ENCODE peak calls at places on chromosomes 5 and 9, in five cellular contexts. Q is esophagus squamous epithelium; T is CD8-positive, alpha-beta T cell; K is ovary; B is kidney. G is an unnamed sample.
A peak's percentile ranks its signal among the peaks of the same experiment; 100 is the strongest.

GRCh38 chr9:88816141-88816540 is 175.1 kb upstream of the S1PR3 start:
- DNase-seq in T (no peak), K (no peak), B (no peak), Q (no peak), G (no peak)

GRCh38 chr5:13731229-13731628 is 213.3 kb downstream of the DNAH5 start:
- DNase-seq in T (no peak), Q (no peak), K (no peak), B (no peak), G (no peak)

GRCh38 chr5:78293856-78294249 is 645 bp downstream of the AP3B1 start:
- DNase-seq in B (no peak), T (no peak), K (no peak), Q (no peak), G (no peak)

GRCh38 chr9:749712-750111 is 91.8 kb upstream of the DMRT1 start:
- DNase-seq in T (no peak), B (no peak), Q (no peak), K (peak; percentile 2), G (no peak)

GRCh38 chr5:72485366-72486052 is 21.7 kb downstream of the ZNF366 start:
- DNase-seq in B (no peak), T (no peak), Q (no peak), K (no peak), G (no peak)

GRCh38 chr5:43602456-43602817 is 543 bp upstream of the NNT start:
- DNase-seq in B (no peak), T (peak; percentile 24), K (peak; percentile 36), Q (no peak), G (no peak)

GRCh38 chr9:103242025-103242424 is 246.9 kb downstream of the CYLC2 start:
- DNase-seq in Q (no peak), T (no peak), B (no peak), K (no peak), G (no peak)

GRCh38 chr9:96140401-96141180 is 161.4 kb downstream of the HSD17B3 start:
- DNase-seq in Q (no peak), K (peak; percentile 54), B (no peak), T (no peak), G (no peak)

GRCh38 chr5:17302138-17302537 is 84.7 kb downstream of the BASP1 start:
- DNase-seq in T (no peak), K (no peak), Q (no peak), B (no peak), G (no peak)

GRCh38 chr9:122394265-122395242 is 23.7 kb downstream of the PTGS1 start:
- DNase-seq in T (no peak), Q (no peak), B (no peak), K (no peak), G (no peak)

GRCh38 chr5:175896641-175897040 is 25.3 kb downstream of the CPLX2 start:
- DNase-seq in T (no peak), K (no peak), B (no peak), Q (no peak), G (no peak)

GRCh38 chr5:110386782-110387181 is 339.7 kb downstream of the TMEM232 start:
- DNase-seq in B (no peak), T (no peak), Q (no peak), K (no peak), G (no peak)

GRCh38 chr5:87598460-87598859 is 185.7 kb upstream of the CCNH start:
- DNase-seq in Q (no peak), K (no peak), B (no peak), T (no peak), G (no peak)

GRCh38 chr9:125061391-125061790 is 81.9 kb downstream of the SCAI start:
- DNase-seq in T (no peak), Q (no peak), K (no peak), B (no peak), G (no peak)

GRCh38 chr9:72113081-72113480 is 36.2 kb upstream of the GDA start:
- DNase-seq in T (no peak), B (no peak), Q (no peak), K (no peak), G (no peak)

GRCh38 chr5:135208555-135209494 is 174.8 kb upstream of the PITX1 start:
- DNase-seq in K (no peak), T (no peak), B (peak; percentile 35), Q (no peak), G (no peak)

DNA sequence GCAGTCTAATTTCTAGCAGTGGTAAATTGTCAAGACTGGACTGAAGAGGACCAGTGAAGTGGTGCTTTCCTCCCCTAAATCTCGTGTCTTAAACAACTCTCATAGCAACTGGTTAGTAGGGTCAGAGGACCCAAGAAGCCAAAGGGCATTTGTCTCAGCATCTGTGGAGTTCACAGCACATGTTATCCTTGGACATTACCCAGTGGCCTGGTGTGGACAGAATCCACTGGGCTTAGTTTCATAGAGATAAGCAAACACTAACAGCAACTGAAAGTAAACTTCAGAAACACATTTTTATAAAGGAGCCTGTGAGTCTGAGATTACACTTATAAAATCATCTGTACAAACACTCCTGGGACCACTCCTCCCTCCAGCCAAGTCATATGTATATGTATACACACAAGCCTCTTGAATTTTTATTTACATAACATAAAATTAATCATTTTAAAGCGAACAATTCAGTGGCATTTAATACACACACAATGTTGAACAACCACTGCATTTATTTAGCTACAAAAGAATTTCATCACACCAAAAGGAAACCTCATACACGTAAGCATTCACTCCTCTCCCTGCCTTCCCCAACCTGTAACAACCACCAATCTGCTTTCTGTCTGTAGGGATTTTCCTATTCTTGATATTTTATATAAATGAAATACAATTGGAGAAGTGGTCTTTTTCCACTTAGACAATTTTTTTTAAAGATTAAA is 457.8 kb downstream of the RASEF start:
- DNase-seq in T (no peak), K (no peak), B (no peak), Q (no peak), G (no peak)
- TF ChIP-seq CTCF in T (no peak), K (no peak), B (no peak), Q (no peak), G (no peak)

DNA sequence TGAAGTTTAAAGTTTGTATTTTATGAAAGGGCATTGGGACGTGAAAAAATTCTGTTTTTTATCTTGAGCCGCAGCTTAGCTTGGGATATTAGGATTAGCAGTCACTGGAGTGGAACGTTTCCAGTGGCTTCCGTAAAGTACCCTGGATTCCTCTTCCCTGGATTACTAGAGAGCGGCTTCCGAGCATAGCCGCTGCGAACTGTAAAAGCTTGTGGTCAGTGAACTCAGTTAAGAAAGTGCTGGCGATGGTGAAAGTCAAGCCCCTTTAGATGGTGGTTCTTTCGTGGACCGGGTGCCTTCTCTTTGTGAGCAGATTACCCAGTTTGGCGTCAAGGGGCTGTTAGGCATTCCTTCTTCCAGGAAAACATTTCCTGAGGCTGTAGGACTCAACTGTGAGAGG is 168.1 kb downstream of the KDM4C start:
- DNase-seq in K (no peak), B (no peak), T (no peak), Q (no peak), G (no peak)
- H3K27ac ChIP-seq in K (no peak overlapping the region), B (no peak overlapping the region), T (no peak overlapping the region), Q (no peak overlapping the region), G (no peak overlapping the region)

GRCh38 chr9:16601991-16602390 is 268.5 kb downstream of the BNC2 start:
- DNase-seq in T (no peak), Q (no peak), K (no peak), B (no peak), G (no peak)
- TF ChIP-seq CTCF in T (no peak), Q (no peak), K (no peak), B (no peak), G (no peak)

GRCh38 chr9:98808411-98808815 is 943 bp downstream of the GALNT12 start:
- DNase-seq in K (no peak), Q (no peak), T (no peak), B (peak; percentile 93), G (no peak)
- H3K27ac ChIP-seq in K (no peak overlapping the region), Q (peak overlapping the region; percentile 69), T (no peak overlapping the region), B (no peak overlapping the region), G (no peak overlapping the region)

GRCh38 chr9:69822091-69822750 is 1.6 kb downstream of the CFAP95 start:
- DNase-seq in B (no peak), K (no peak), T (no peak), Q (no peak), G (no peak)
- TF ChIP-seq CTCF in B (no peak), K (no peak), T (no peak), Q (no peak), G (no peak)

GRCh38 chr5:55437452-55437851 is 97.3 kb downstream of the PLPP1 start:
- DNase-seq in Q (no peak), B (no peak), K (no peak), T (no peak), G (no peak)

GRCh38 chr5:55441107-55441771 is 93.5 kb downstream of the PLPP1 start:
- DNase-seq in B (no peak), Q (no peak), T (no peak), K (no peak), G (no peak)

GRCh38 chr5:55440188-55440646 is 94.5 kb downstream of the PLPP1 start:
- DNase-seq in T (no peak), B (no peak), Q (no peak), K (no peak), G (no peak)

GRCh38 chr5:55437859-55438206 is 96.9 kb downstream of the PLPP1 start:
- DNase-seq in B (no peak), Q (no peak), K (no peak), T (no peak), G (no peak)

DNA sequence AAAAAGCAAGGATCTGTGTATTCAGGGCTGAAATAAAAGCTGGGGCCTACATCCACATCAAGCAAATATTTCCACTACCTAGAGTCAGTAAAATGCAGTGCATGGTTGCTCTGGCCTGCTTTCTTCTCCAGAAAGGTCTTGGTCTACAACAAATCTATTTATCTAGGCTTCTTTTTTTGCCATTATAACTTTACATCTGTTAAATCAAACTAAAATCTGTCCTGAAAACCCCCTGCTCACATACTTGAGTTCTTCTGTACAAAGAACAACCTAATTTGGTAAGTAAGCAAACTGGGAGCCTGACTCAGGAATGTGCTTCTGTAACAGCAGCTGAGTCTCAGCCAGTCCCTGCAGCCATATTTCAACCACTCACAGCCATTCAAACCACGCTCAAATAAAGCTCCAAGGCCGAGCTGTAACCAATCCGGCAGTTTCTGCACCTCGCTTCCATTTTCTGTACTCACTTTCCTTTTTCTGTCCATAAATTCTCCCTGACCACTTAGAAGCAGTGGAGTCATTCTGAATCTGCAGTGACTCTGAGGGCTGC is 95.8 kb downstream of the PLPP1 start:
- DNase-seq in Q (no peak), T (no peak), B (peak; percentile 59), K (no peak), G (no peak)
- H3K27ac ChIP-seq in Q (peak overlapping the region; percentile 90), T (no peak overlapping the region), B (peak overlapping the region; percentile 91), K (peak overlapping the region; percentile 59), G (peak overlapping the region; percentile 89)

GRCh38 chr9:35617548-35617947 is 665 bp downstream of the CD72 start:
- DNase-seq in K (no peak), Q (no peak), B (no peak), T (no peak), G (no peak)

GRCh38 chr9:35618325-35618727 is at the start of gene CD72:
- DNase-seq in Q (no peak), K (no peak), B (no peak), T (no peak), G (no peak)

GRCh38 chr9:35618854-35619799 is 914 bp upstream of the CD72 start:
- DNase-seq in T (peak; percentile 54), B (no peak), Q (no peak), K (no peak), G (no peak)

GRCh38 chr9:35615981-35616680 is 2.1 kb downstream of the CD72 start:
- DNase-seq in T (no peak), B (no peak), Q (no peak), K (no peak), G (no peak)

GRCh38 chr9:35616681-35617459 is 1.3 kb downstream of the CD72 start:
- DNase-seq in Q (no peak), B (peak; percentile 91), K (peak; percentile 68), T (peak; percentile 71), G (no peak)
- TF ChIP-seq CTCF in Q (no peak), B (no peak), K (no peak), T (peak; percentile 22), G (no peak)

GRCh38 chr5:141866111-141866510 is 12.1 kb downstream of the PCDH1 start:
- DNase-seq in Q (no peak), T (no peak), B (peak; percentile 96), K (no peak), G (peak; percentile 92)
- H3K27ac ChIP-seq in Q (peak overlapping the region; percentile 81), T (no peak overlapping the region), B (peak overlapping the region; percentile 71), K (no peak overlapping the region), G (peak overlapping the region; percentile 85)

G was measured in dorsolateral prefrontal cortex.